ENCODE peak calls at places on chromosome 6, in seven cellular contexts. W is testis, L is H9, A is ascending aorta, I is uterus, V is fibroblast of lung, J is lower lobe of right lung. X is an unnamed sample.
A peak's percentile ranks its signal among the peaks of the same experiment; 100 is the strongest.

GRCh38 chr6:30071081-30071818 is 4.3 kb downstream of the PPP1R11 start:
- DNase-seq in W (no peak), L (peak; percentile 54), A (no peak), I (no peak), V (peak; percentile 30), J (peak; percentile 44), X (peak; percentile 34)

GRCh38 chr6:31898200-31899011 is 908 bp upstream of the EHMT2 start:
- DNase-seq in W (peak; percentile 58), L (peak; percentile 54), A (no peak), I (no peak), V (peak; percentile 47), J (no peak), X (peak; percentile 70)

GRCh38 chr6:108574457-108575149 is 13.9 kb downstream of the FOXO3 start:
- DNase-seq in W (peak; percentile 65), L (no peak), A (no peak), I (no peak), V (no peak), J (no peak), X (no peak)

GRCh38 chr6:105151644-105152043 is 28.2 kb downstream of the POPDC3 start:
- DNase-seq in W (no peak), L (no peak), A (no peak), I (no peak), V (no peak), J (no peak), X (no peak)

GRCh38 chr6:16139541-16139940 is 10.7 kb downstream of the MYLIP start:
- DNase-seq in W (no peak), L (no peak), A (no peak), I (no peak), V (no peak), J (no peak), X (no peak)

GRCh38 chr6:121491576-121491975 is 56.1 kb downstream of the GJA1 start:
- DNase-seq in W (no peak), L (no peak), A (no peak), I (no peak), V (no peak), J (no peak), X (no peak)

GRCh38 chr6:89260832-89261231 is 43.7 kb upstream of the GABRR1 start:
- DNase-seq in W (no peak), L (no peak), A (no peak), I (no peak), V (no peak), J (no peak), X (no peak)

GRCh38 chr6:16466778-16467177 is 228.4 kb downstream of the GMPR start:
- DNase-seq in W (no peak), L (no peak), A (no peak), I (no peak), V (no peak), J (no peak), X (no peak)

GRCh38 chr6:135438907-135439535 is 58.5 kb downstream of the AHI1 start:
- DNase-seq in W (no peak), L (no peak), A (no peak), I (no peak), V (peak; percentile 40), J (no peak), X (no peak)

GRCh38 chr6:106066984-106067383 is 19.2 kb upstream of the PRDM1 start:
- DNase-seq in W (no peak), L (no peak), A (no peak), I (no peak), V (peak; percentile 81), J (no peak), X (no peak)

GRCh38 chr6:56850618-56851017 is 104.3 kb upstream of the BEND6 start:
- DNase-seq in W (peak; percentile 15), L (no peak), A (no peak), I (no peak), V (no peak), J (no peak), X (no peak)

GRCh38 chr6:108492131-108492766 is 68.5 kb upstream of the FOXO3 start:
- DNase-seq in W (no peak), L (no peak), A (no peak), I (no peak), V (peak; percentile 67), J (no peak), X (peak; percentile 25)

GRCh38 chr6:125945378-125946141 is 11.0 kb upstream of the HINT3 start:
- DNase-seq in W (no peak), L (no peak), A (no peak), I (no peak), V (peak; percentile 36), J (no peak), X (peak; percentile 69)

GRCh38 chr6:26033132-26033941 is 53.9 kb upstream of the HFE start:
- DNase-seq in W (peak; percentile 87), L (peak; percentile 76), A (no peak), I (peak; percentile 78), V (peak; percentile 99), J (peak; percentile 80), X (peak; percentile 86)

GRCh38 chr6:119728220-119728750 is 378.7 kb upstream of the MAN1A1 start:
- DNase-seq in W (no peak), L (no peak), A (no peak), I (no peak), V (no peak), J (no peak), X (no peak)

GRCh38 chr6:113586413-113586812 is 270.7 kb upstream of the MARCKS start:
- DNase-seq in W (no peak), L (no peak), A (no peak), I (no peak), V (peak; percentile 14), J (no peak), X (no peak)

GRCh38 chr6:46940433-46941226 is 18.9 kb upstream of the ADGRF5 start:
- DNase-seq in W (no peak), L (no peak), A (no peak), I (no peak), V (no peak), J (no peak), X (no peak)

GRCh38 chr6:110530671-110531070 is 54.3 kb upstream of the SLC22A16 start:
- DNase-seq in W (no peak), L (no peak), A (no peak), I (no peak), V (no peak), J (no peak), X (no peak)

GRCh38 chr6:116047173-116047933 is 13.3 kb downstream of the FRK start:
- DNase-seq in W (no peak), L (no peak), A (no peak), I (no peak), V (no peak), J (no peak), X (no peak)

GRCh38 chr6:85644374-85644762 is 1.7 kb upstream of the SYNCRIP start:
- DNase-seq in W (no peak), L (no peak), A (no peak), I (no peak), V (no peak), J (no peak), X (no peak)

GRCh38 chr6:18861182-18861581 is 474.0 kb downstream of the RNF144B start:
- DNase-seq in W (no peak), L (no peak), A (no peak), I (no peak), V (no peak), J (no peak), X (no peak)

GRCh38 chr6:20693466-20694063 is 159.3 kb downstream of the CDKAL1 start:
- DNase-seq in W (no peak), L (no peak), A (no peak), I (no peak), V (peak; percentile 45), J (no peak), X (no peak)

GRCh38 chr6:89997456-89998445 is 103.5 kb downstream of the GJA10 start:
- DNase-seq in W (no peak), L (no peak), A (no peak), I (no peak), V (peak; percentile 63), J (no peak), X (no peak)

GRCh38 chr6:84197708-84198107 is 29.7 kb downstream of the CEP162 start:
- DNase-seq in W (no peak), L (no peak), A (no peak), I (no peak), V (no peak), J (no peak), X (no peak)

GRCh38 chr6:8218861-8219260 is 116.5 kb upstream of the EEF1E1 start:
- DNase-seq in W (no peak), L (no peak), A (no peak), I (no peak), V (no peak), J (no peak), X (no peak)

GRCh38 chr6:52839124-52840055 is 1.2 kb downstream of the GSTA5 start:
- DNase-seq in W (peak; percentile 74), L (peak; percentile 82), A (no peak), I (no peak), V (peak; percentile 65), J (peak; percentile 42), X (peak; percentile 76)

GRCh38 chr6:50637267-50637666 is 76.1 kb upstream of the TFAP2D start:
- DNase-seq in W (no peak), L (no peak), A (no peak), I (no peak), V (no peak), J (no peak), X (no peak)
- TF ChIP-seq CTCF in W (no peak), L (no peak), A (no peak), I (no peak), V (no peak), J (no peak), X (no peak)

GRCh38 chr6:36673882-36674281 is 4.6 kb upstream of the CDKN1A start:
- DNase-seq in W (no peak), L (no peak), A (no peak), I (no peak), V (no peak), J (no peak), X (no peak)
- H3K4me1 ChIP-seq in W (peaks cover 22% of the 10 kb centered on the region), L (peaks cover 6% of the 10 kb centered on the region), A (peaks cover 8% of the 10 kb centered on the region), I (no peaks in the 10 kb centered on the region), V (peaks cover 23% of the 10 kb centered on the region), J (peaks cover 28% of the 10 kb centered on the region), X (peaks cover 26% of the 10 kb centered on the region)

DNA sequence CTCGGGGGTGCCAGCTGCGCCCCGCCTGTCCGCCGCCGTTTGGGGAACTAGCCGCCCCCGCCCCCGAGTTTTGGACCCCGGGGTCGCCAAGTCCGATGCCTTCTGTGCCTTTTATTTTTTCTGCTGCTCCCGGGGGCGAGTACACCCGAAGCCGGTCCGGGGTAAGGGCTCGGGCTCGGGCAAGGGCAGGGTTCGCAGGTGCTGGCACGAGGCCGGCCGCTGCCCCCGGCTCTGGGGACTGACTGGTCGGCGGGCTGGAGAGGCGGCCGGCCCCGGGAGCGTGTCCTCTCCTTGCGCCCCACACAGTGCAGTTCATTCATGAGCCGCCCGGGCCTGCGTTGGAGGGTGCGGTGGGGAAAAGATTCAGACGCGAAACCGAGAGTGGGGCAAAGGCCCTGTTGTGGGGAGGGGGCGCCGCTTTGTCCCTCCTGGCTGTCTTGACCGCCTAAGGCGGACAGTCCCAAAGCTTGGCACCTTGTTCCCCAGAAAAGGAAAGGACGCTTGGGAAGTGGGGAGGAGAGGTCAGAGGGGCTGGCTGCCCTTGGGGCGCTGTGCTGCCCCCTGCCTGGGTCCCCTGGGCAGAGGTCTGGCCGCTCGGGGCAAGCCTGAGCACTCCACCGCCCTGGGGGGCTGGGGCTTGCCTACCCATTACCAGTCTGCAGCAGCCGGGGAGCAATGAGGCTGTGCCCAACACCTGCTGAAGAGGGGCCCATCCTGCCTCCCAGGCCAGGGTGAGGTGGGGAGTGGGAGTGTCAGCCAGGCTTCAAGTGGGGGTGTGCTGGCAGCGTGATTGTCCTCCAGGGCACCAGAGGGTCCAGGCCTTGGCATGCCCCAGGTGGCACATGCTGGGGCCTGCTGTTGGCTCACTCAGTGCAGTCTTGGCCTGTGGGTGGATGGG is 915 bp downstream of the TMEM63B start:
- DNase-seq in W (peak; percentile 62), L (peak; percentile 48), A (no peak), I (peak; percentile 34), V (no peak), J (peak; percentile 67), X (peak; percentile 57)
- TF ChIP-seq CTCF in W (no peak), L (peak; percentile 17), A (no peak), I (peak; percentile 14), V (no peak), J (no peak), X (no peak)

GRCh38 chr6:54003316-54003715 is 107.9 kb upstream of the MLIP start:
- DNase-seq in W (no peak), L (no peak), A (no peak), I (no peak), V (no peak), J (no peak), X (no peak)
- H3K4me1 ChIP-seq in W (no peaks in the 10 kb centered on the region), L (no peaks in the 10 kb centered on the region), A (no peaks in the 10 kb centered on the region), I (no peaks in the 10 kb centered on the region), V (no peaks in the 10 kb centered on the region), J (no peaks in the 10 kb centered on the region), X (no peaks in the 10 kb centered on the region)